ENCODE peak calls at places on chromosomes 7 and 10, in five cellular contexts. V is HepG2, U is H1, Y is SK-N-SH, H is GM12891. F is an unnamed sample.

GRCh38 chr10:135601-136464 is 578 bp downstream of the ZMYND11 start:
- DNase-seq in Y (peak), H (peak), U (no peak), V (peak), F (peak)

GRCh38 chr7:2261611-2262010 is 19.6 kb downstream of the NUDT1 start:
- DNase-seq in H (no peak), Y (no peak), U (no peak), V (no peak), F (no peak)

GRCh38 chr10:1107679-1108078 is 51.5 kb downstream of the WDR37 start:
- DNase-seq in U (no peak), H (no peak), Y (no peak), V (no peak), F (no peak)

GRCh38 chr7:22052221-22052639 is 106.5 kb upstream of the CDCA7L start:
- DNase-seq in Y (no peak), U (no peak), H (no peak), V (no peak), F (no peak)

GRCh38 chr10:80173441-80173840 is 31.9 kb downstream of the ANXA11 start:
- DNase-seq in H (no peak), Y (no peak), U (no peak), V (no peak), F (no peak)

GRCh38 chr7:100353685-100354330 is 4.1 kb upstream of the PILRB start:
- DNase-seq in Y (no peak), V (no peak), U (no peak), H (no peak), F (no peak)

GRCh38 chr7:158854681-158855081 is 1.7 kb upstream of the DYNC2I1 start:
- DNase-seq in Y (no peak), U (no peak), H (no peak), V (no peak), F (no peak)

GRCh38 chr7:74269757-74270277 is 15.6 kb upstream of the RFC2 start:
- DNase-seq in H (no peak), V (peak), U (no peak), Y (peak), F (no peak)

GRCh38 chr7:38630720-38631673 is at the start of gene AMPH:
- DNase-seq in U (peak), H (peak), V (no peak), Y (peak), F (no peak)

GRCh38 chr7:129271500-129272355 is 46.9 kb downstream of the AHCYL2 start:
- DNase-seq in U (no peak), Y (peak), V (peak), H (peak), F (no peak)

GRCh38 chr10:69375307-69376151 is 41.2 kb downstream of the TACR2 start:
- DNase-seq in V (no peak), H (no peak), U (peak), Y (no peak), F (no peak)

GRCh38 chr10:78404296-78404695 is 370.6 kb downstream of the RPS24 start:
- DNase-seq in H (no peak), V (no peak), Y (no peak), U (no peak), F (no peak)

GRCh38 chr10:104928733-104929132 is 287.6 kb downstream of the SORCS3 start:
- DNase-seq in V (no peak), Y (no peak), U (no peak), H (no peak), F (no peak)

DNA sequence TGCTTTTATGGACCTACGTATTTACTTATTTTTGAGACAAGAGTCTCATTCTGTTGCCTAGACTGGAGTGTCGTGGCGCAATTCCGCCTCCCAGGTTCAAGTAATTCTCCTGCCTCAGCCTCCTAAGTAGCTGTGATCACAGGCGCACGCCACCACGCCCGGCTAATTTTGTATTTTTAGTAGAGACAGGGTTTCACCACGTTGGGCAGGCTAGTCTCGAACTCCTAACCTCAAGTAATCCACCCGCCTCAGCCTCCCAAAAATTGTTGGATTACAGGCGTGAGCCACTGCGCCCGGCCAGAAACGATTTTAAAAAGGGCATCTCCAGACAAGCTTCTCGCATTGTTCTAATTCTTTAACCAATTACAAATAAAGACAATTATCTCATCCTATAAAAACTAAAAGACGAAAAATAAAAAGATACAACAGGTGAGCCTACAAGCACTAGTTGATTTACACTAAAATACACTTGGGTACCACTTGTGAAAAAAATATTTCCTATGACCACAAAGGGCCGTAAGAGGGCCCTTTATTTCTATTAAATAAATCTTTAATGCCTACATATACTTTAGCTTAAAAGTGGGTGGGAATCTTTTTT is 2.4 kb downstream of the TRA2A start:
- DNase-seq in V (no peak), H (no peak), U (no peak), Y (no peak), F (no peak)
- TF ChIP-seq TAF1 in V (no peak), H (no peak), U (no peak), Y (no peak), F (no peak)

GRCh38 chr7:106484562-106484961 is 176.4 kb downstream of the CCDC71L start:
- DNase-seq in H (no peak), V (no peak), U (no peak), Y (no peak), F (no peak)
- TF ChIP-seq POLR2AphosphoS5 in H (no peak), V (no peak), U (no peak), Y (no peak), F (no peak)

GRCh38 chr7:46932656-46933424 is 649.1 kb downstream of the TNS3 start:
- DNase-seq in V (no peak), Y (peak), U (no peak), H (no peak), F (no peak)
- TF ChIP-seq TAF1 in V (no peak), Y (no peak), U (no peak), H (no peak), F (no peak)

GRCh38 chr7:36279926-36280315 is 109.7 kb upstream of the ANLN start:
- DNase-seq in U (no peak), V (no peak), H (no peak), Y (no peak), F (no peak)

GRCh38 chr7:36277247-36277542 is 112.5 kb upstream of the ANLN start:
- DNase-seq in Y (no peak), V (peak), U (no peak), H (no peak), F (no peak)

GRCh38 chr7:36279251-36279925 is 110.3 kb upstream of the ANLN start:
- DNase-seq in H (no peak), U (no peak), Y (no peak), V (no peak), F (no peak)

GRCh38 chr7:36278069-36278766 is 111.4 kb upstream of the ANLN start:
- DNase-seq in Y (no peak), H (no peak), V (no peak), U (no peak), F (no peak)

DNA sequence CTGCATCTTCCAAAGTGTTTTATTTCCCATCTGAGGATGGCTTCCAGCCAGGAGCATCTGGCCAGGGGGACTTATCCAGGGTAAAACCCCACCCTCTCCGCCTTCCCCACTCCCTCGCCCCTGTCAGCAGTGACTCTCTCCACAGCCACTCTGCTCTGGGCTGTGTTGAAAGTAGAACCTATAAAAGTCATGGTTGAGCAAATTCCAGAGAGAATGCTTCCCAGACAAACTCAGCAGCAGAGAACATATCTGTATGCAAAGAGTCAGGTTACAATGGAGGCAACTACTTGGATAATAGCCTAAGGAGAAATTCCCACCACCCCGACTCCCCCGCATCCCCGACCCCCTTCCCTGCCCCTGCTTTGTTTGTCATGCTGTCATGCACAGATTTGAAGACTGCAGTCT is 110.9 kb upstream of the ANLN start:
- DNase-seq in V (no peak), H (no peak), Y (peak), U (no peak), F (no peak)
- TF ChIP-seq POLR2AphosphoS5 in V (no peak), H (no peak), Y (no peak), U (no peak), F (no peak)

DNA sequence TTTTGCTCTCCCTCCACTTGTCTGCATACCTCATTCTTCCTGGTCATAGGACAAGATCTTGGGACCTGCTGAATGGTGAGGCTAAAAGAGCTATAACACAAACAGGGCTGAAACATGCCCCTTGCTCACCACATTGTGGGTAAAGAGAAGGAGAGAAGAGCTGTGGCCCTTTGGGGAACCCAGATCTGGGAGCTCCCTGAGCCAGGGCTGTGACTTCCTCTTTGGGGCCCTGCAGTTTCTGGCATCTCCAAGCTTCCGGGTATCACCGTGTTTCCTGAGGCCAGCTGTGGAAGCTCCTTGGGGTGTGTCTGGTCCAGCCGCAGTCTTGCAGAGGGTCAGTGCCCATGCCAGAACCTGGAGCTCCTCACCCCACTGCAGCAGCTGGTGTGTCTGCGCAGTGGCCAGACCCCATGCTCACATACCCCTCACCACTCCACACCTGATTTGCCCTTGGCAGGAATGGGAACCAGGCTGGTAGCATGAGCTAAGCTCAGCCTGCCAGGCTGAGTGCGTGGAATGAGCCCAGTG is 34.0 kb downstream of the DKK1 start:
- DNase-seq in Y (no peak), U (no peak), V (no peak), H (no peak), F (no peak)
- TF ChIP-seq TAF1 in Y (no peak), U (no peak), V (no peak), H (no peak), F (no peak)

GRCh38 chr7:124992881-124993562 is 63.4 kb upstream of the POT1 start:
- DNase-seq in U (no peak), H (no peak), V (no peak), Y (no peak), F (no peak)
- TF ChIP-seq POLR2AphosphoS5 in U (no peak), H (no peak), V (no peak), Y (peak), F (no peak)

GRCh38 chr10:58054881-58055280 is 212.8 kb downstream of the IPMK start:
- DNase-seq in Y (no peak), H (no peak), U (no peak), V (no peak), F (no peak)
- TF ChIP-seq TAF1 in Y (no peak), H (no peak), U (no peak), V (no peak), F (no peak)

DNA sequence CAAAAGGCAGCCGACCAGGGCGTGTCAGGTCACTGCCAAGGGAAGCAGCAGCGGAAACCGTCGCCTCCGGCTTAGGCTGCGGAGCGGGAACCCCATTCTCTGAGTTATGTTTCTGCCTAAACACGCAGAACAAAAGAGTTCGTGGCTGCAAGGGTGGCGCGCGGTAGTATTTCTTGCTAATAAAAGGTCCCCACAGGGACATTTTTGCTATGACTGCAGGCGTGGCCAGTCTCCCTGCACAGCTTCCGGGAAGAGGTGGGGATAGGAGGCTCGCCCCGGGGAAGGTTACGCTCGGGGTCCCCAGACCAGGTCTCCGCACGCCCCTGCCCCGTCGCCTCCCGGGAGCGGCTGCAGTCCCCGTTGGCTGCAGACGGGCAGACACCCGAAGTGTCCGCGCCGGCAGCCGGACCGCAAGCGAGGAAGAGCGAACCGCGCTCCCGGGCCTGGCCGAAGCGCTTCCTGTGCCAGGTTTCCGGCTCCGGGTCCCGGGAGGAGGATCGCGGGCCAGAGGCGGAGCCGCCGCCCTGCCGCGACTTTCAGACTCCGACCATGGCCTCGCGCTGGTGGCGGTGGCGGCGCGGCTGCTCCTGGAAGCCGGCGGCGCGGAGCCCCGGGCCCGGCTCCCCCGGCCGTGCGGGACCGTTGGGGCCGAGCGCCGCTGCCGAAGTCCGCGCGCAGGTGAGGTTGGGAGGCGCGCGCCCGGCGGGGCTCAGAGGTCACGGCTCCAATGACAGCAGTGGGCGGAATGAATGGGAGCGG is at the start of gene PDSS1:
- DNase-seq in H (peak), U (no peak), Y (peak), V (peak), F (peak)
- TF ChIP-seq POLR2AphosphoS5 in H (peak), U (no peak), Y (peak), V (peak), F (peak)

GRCh38 chr10:3331104-3331645 is 158.6 kb upstream of the PITRM1 start:
- DNase-seq in H (no peak), V (no peak), Y (no peak), U (no peak), F (no peak)
- TF ChIP-seq TAF1 in H (no peak), V (no peak), Y (no peak), U (no peak), F (no peak)

F was measured in GM12892.